ENCODE peak calls at places on chromosomes 3 and 15, in eight cellular contexts. K is thoracic aorta; X is tibial nerve; B is fibroblast of lung; E is colonic mucosa; Y is SJCRH30; F is CD8-positive, alpha-beta T cell; U is pancreas. D is an unnamed sample.

GRCh38 chr15:69973102-69973714 is 124.5 kb downstream of the TLE3 start:
- DNase-seq in K (no peak), X (no peak), B (peak; percentile 52), U (peak; percentile 33), E (peak; percentile 17), Y (peak; percentile 49), F (no peak), D (no peak)

GRCh38 chr15:70313099-70314017 is 215.6 kb upstream of the TLE3 start:
- DNase-seq in B (no peak), Y (no peak), E (peak; percentile 1), K (no peak), U (no peak), F (no peak), X (no peak), D (no peak)

GRCh38 chr15:98391568-98391967 is 256.8 kb upstream of the IGF1R start:
- DNase-seq in U (no peak), F (no peak), X (no peak), Y (no peak), K (no peak), B (no peak), E (no peak), D (no peak)

GRCh38 chr3:168249539-168250414 is 154.1 kb upstream of the GOLIM4 start:
- DNase-seq in B (peak; percentile 81), X (peak; percentile 23), E (peak; percentile 77), F (no peak), K (no peak), U (peak; percentile 59), Y (peak; percentile 70), D (peak; percentile 23)

GRCh38 chr3:114809668-114810413 is 337.2 kb downstream of the ZBTB20 start:
- DNase-seq in E (no peak), U (no peak), F (peak; percentile 10), X (no peak), B (peak; percentile 8), Y (no peak), K (no peak), D (peak; percentile 61)

GRCh38 chr3:10352146-10352911 is 31.4 kb upstream of the SEC13 start:
- DNase-seq in F (no peak), Y (peak; percentile 32), E (no peak), X (no peak), K (no peak), B (peak; percentile 90), U (no peak), D (no peak)

GRCh38 chr3:50297896-50298725 is 1.1 kb downstream of the HYAL3 start:
- DNase-seq in X (no peak), U (no peak), K (no peak), B (no peak), E (peak; percentile 37), Y (no peak), F (no peak), D (no peak)

GRCh38 chr15:61115241-61115640 is 113.9 kb downstream of the RORA start:
- DNase-seq in Y (peak; percentile 13), X (no peak), B (peak; percentile 78), E (no peak), F (no peak), K (no peak), U (no peak), D (no peak)

GRCh38 chr3:111200027-111200426 is 128.4 kb downstream of the NECTIN3 start:
- DNase-seq in Y (no peak), X (no peak), B (peak; percentile 3), K (no peak), U (no peak), F (no peak), E (no peak), D (no peak)

GRCh38 chr15:88302373-88302772 is 45.8 kb upstream of the NTRK3 start:
- DNase-seq in Y (no peak), X (no peak), U (no peak), B (no peak), E (no peak), K (no peak), F (no peak), D (no peak)

GRCh38 chr15:57897870-57898269 is 167.6 kb downstream of the ALDH1A2 start:
- DNase-seq in F (no peak), B (no peak), U (no peak), Y (no peak), X (no peak), E (no peak), K (no peak), D (no peak)

GRCh38 chr15:78449220-78449999 is 11.4 kb downstream of the IREB2 start:
- DNase-seq in K (no peak), E (no peak), Y (no peak), U (no peak), F (no peak), X (no peak), B (no peak), D (no peak)

GRCh38 chr3:117788086-117788485 is 1078.5 kb downstream of the TUSC7 start:
- DNase-seq in B (peak; percentile 95), X (no peak), Y (no peak), K (no peak), F (no peak), E (no peak), U (peak; percentile 24), D (no peak)

GRCh38 chr3:70264122-70264780 is 48.2 kb downstream of the MDFIC2 start:
- DNase-seq in E (peak; percentile 64), K (no peak), B (peak; percentile 14), U (peak; percentile 48), Y (no peak), X (no peak), F (no peak), D (no peak)

GRCh38 chr3:17420668-17421067 is 321.8 kb downstream of the TBC1D5 start:
- DNase-seq in U (no peak), E (no peak), F (no peak), K (no peak), B (no peak), Y (no peak), X (no peak), D (no peak)

GRCh38 chr3:177050466-177051237 is 146.6 kb downstream of the TBL1XR1 start:
- DNase-seq in Y (no peak), K (no peak), U (no peak), X (no peak), F (no peak), B (peak; percentile 61), E (no peak), D (peak; percentile 69)

GRCh38 chr3:156142649-156143048 is 22.3 kb downstream of the KCNAB1 start:
- DNase-seq in U (no peak), B (no peak), X (no peak), Y (no peak), K (no peak), F (no peak), E (no peak), D (no peak)

GRCh38 chr3:116423945-116424344 is 21.3 kb downstream of the LSAMP start:
- DNase-seq in X (no peak), Y (no peak), K (no peak), E (no peak), B (peak; percentile 29), F (no peak), U (no peak), D (no peak)

GRCh38 chr15:51223771-51224229 is 114.6 kb downstream of the CYP19A1 start:
- DNase-seq in Y (no peak), U (no peak), E (no peak), B (peak; percentile 89), F (no peak), X (no peak), K (no peak), D (no peak)

GRCh38 chr3:46097691-46098241 is 70.5 kb upstream of the XCR1 start:
- DNase-seq in E (no peak), K (no peak), U (peak; percentile 21), Y (no peak), B (no peak), X (no peak), F (peak; percentile 5), D (peak; percentile 88)

GRCh38 chr3:132347095-132347494 is 29.9 kb downstream of the ACP3 start:
- DNase-seq in Y (peak; percentile 38), X (no peak), K (no peak), E (no peak), B (peak; percentile 91), F (no peak), U (peak; percentile 21), D (no peak)

GRCh38 chr3:72892870-72893269 is 5.0 kb downstream of the GXYLT2 start:
- DNase-seq in F (no peak), X (no peak), E (peak; percentile 24), K (no peak), B (no peak), U (no peak), Y (no peak), D (no peak)

GRCh38 chr3:5021571-5022092 is 42.4 kb downstream of the BHLHE40 start:
- DNase-seq in K (no peak), E (no peak), F (no peak), Y (no peak), U (no peak), X (no peak), B (peak; percentile 81), D (no peak)
- H3K27ac ChIP-seq in K (peak overlapping the region; percentile 69), E (peak overlapping the region; percentile 34), F (no peak overlapping the region), Y (no peak overlapping the region), U (no peak overlapping the region), X (no peak overlapping the region), B (peak overlapping the region; percentile 91), D (no peak overlapping the region)

DNA sequence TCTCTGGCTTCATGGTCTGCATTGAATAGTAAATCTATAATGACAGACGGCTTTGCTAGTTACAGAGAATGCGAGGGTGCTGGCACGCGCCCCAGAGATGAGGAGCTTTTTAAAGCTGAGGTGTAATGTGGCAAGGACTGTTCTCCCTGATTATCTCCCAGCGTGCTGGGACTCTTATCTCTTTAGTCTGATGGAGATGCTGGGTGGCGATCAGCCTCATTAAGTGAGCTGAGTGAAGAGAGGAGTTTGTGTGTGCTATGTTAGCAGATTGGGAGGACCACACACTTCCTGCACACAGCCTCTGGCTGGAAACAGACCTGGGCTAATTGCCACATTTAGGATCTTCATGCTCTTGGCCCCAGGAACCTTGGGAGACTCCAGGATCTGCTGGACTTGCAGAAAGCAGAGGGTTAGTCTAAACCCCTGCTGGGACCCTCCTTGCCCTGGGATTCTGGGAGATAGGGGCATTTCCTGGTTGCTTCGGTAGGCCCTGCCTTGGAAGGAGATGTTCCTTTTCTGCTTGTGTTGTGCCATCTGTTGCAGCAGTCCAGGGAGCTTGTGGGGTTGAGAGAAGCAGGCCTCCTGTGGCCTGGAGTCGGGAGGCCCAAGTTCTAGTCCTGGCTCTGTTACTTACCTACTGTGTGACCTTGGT is 15.0 kb downstream of the PDIA5 start:
- DNase-seq in X (no peak), Y (no peak), E (no peak), B (no peak), F (no peak), K (no peak), U (no peak), D (no peak)
- H3K4me1 ChIP-seq in X (peaks cover 33% of the 10 kb centered on the region), Y (peaks cover 52% of the 10 kb centered on the region), E (no peaks in the 10 kb centered on the region), B (peaks cover 28% of the 10 kb centered on the region), F (peaks cover 17% of the 10 kb centered on the region), K (peaks cover 49% of the 10 kb centered on the region), U (peaks cover 23% of the 10 kb centered on the region), D (no peaks in the 10 kb centered on the region)

DNA sequence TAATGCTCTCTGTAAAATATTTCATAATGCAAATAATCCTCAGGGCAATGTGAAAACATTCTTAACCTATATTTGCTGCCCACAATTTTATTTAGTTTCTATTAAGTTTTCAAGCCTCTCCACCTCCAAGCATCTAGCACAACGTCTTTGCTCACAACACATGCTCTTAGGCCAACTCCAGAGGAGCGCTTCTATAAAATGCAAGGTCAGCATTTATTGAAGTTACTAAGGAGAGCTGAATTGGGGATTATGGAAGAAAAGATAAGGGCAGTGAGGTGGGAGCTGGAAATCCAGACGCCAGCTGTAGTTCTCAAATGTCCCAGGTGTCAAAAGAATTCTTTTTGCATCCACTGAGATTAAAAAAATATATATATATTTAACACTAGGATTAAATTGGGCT is 996 bp downstream of the RABL3 start:
- DNase-seq in Y (no peak), E (no peak), U (no peak), F (no peak), K (no peak), B (no peak), X (no peak), D (no peak)
- H3K27ac ChIP-seq in Y (no peak overlapping the region), E (no peak overlapping the region), U (no peak overlapping the region), F (no peak overlapping the region), K (no peak overlapping the region), B (no peak overlapping the region), X (no peak overlapping the region), D (peak overlapping the region; percentile 99)

GRCh38 chr3:128056258-128056657 is 4.0 kb downstream of the SEC61A1 start:
- DNase-seq in E (no peak), Y (no peak), K (no peak), X (no peak), U (no peak), B (no peak), F (no peak), D (no peak)
- H3K4me1 ChIP-seq in E (peaks cover 18% of the 10 kb centered on the region), Y (peaks cover 5% of the 10 kb centered on the region), K (peaks cover 18% of the 10 kb centered on the region), X (peaks cover 26% of the 10 kb centered on the region), U (peaks cover 13% of the 10 kb centered on the region), B (peaks cover 18% of the 10 kb centered on the region), F (peaks cover 32% of the 10 kb centered on the region), D (peaks cover 36% of the 10 kb centered on the region)